ENCODE peak calls at places on chromosomes 3 and 15, in five cellular contexts. P is HepG2, Q is HCT116, F is K562, U is GM12878. S is an unnamed sample.

GRCh38 chr15:60392986-60393811 is 4.6 kb downstream of the ANXA2 start:
- DNase-seq in Q (peak), U (no peak), F (no peak), P (peak), S (no peak)

GRCh38 chr3:171806200-171807128 is 3.8 kb downstream of the PLD1 start:
- DNase-seq in F (peak), P (peak), Q (no peak), U (no peak), S (no peak)

GRCh38 chr15:36965561-36966342 is 134.6 kb downstream of the MEIS2 start:
- DNase-seq in F (no peak), Q (no peak), P (no peak), U (no peak), S (no peak)

GRCh38 chr3:16841906-16842709 is 42.6 kb upstream of the PLCL2 start:
- DNase-seq in Q (no peak), F (no peak), U (peak), P (no peak), S (no peak)

GRCh38 chr3:67644827-67645226 is 9.6 kb downstream of the SUCLG2 start:
- DNase-seq in F (no peak), P (no peak), Q (no peak), U (no peak), S (no peak)

GRCh38 chr3:169591159-169591951 is 72.2 kb downstream of the MECOM start:
- DNase-seq in P (no peak), F (no peak), U (no peak), Q (no peak), S (no peak)

GRCh38 chr15:76328962-76329361 is 7.6 kb upstream of the ISL2 start:
- DNase-seq in U (no peak), F (no peak), P (no peak), Q (no peak), S (no peak)

GRCh38 chr15:85543741-85544155 is 163.3 kb downstream of the AKAP13 start:
- DNase-seq in Q (no peak), P (no peak), U (no peak), F (no peak), S (no peak)

GRCh38 chr3:172543884-172544283 is 20.7 kb upstream of the TNFSF10 start:
- DNase-seq in U (no peak), P (no peak), F (no peak), Q (no peak), S (no peak)

GRCh38 chr3:129409541-129409940 is 18.9 kb downstream of the EFCAB12 start:
- DNase-seq in P (no peak), U (no peak), Q (no peak), F (no peak), S (no peak)

GRCh38 chr15:39851505-39852082 is 68.5 kb downstream of the GPR176 start:
- DNase-seq in F (no peak), P (no peak), Q (no peak), U (no peak), S (no peak)

GRCh38 chr15:60799885-60800728 is 321.2 kb upstream of the ICE2 start:
- DNase-seq in Q (no peak), P (no peak), U (no peak), F (no peak), S (peak)

GRCh38 chr3:82088749-82089148 is 327.3 kb upstream of the GBE1 start:
- DNase-seq in F (no peak), U (no peak), P (no peak), Q (no peak), S (no peak)

GRCh38 chr3:126153695-126154360 is 26.6 kb downstream of the ALDH1L1 start:
- DNase-seq in U (no peak), F (no peak), Q (no peak), P (no peak), S (no peak)

GRCh38 chr3:126152931-126153694 is 27.3 kb downstream of the ALDH1L1 start:
- DNase-seq in Q (no peak), F (no peak), U (no peak), P (no peak), S (no peak)

GRCh38 chr3:126151562-126152302 is 28.7 kb downstream of the ALDH1L1 start:
- DNase-seq in U (no peak), P (no peak), Q (no peak), F (no peak), S (no peak)

GRCh38 chr3:126154391-126155279 is 25.8 kb downstream of the ALDH1L1 start:
- DNase-seq in F (no peak), P (no peak), Q (no peak), U (no peak), S (no peak)

DNA sequence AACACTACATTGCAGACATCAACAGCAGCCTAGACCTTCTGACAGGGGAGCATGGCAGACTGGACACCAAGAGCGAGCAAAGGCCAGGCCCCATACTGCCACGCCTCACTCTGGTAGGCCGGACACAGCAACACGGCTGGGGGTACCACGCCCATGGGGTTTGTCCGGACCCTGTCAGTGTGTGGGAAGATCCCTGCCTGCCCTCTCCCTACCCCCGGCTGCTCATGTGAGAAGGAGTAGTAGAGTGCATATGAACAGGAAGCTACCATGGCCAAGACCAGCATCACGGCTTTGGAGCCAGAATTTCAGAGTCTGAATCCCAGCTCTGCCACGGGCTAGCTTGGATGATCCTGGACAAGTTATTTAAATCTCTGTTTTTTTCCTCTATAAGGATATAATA is 27.9 kb downstream of the ALDH1L1 start:
- DNase-seq in P (no peak), Q (no peak), U (no peak), F (no peak), S (no peak)
- TF ChIP-seq ZBTB33 in P (no peak), Q (no peak), U (no peak), F (no peak), S (no peak)

GRCh38 chr15:70415330-70415884 is 317.7 kb upstream of the TLE3 start:
- DNase-seq in F (no peak), P (no peak), Q (no peak), U (no peak), S (no peak)
- TF ChIP-seq ZBTB33 in F (no peak), P (no peak), Q (no peak), U (no peak), S (no peak)

DNA sequence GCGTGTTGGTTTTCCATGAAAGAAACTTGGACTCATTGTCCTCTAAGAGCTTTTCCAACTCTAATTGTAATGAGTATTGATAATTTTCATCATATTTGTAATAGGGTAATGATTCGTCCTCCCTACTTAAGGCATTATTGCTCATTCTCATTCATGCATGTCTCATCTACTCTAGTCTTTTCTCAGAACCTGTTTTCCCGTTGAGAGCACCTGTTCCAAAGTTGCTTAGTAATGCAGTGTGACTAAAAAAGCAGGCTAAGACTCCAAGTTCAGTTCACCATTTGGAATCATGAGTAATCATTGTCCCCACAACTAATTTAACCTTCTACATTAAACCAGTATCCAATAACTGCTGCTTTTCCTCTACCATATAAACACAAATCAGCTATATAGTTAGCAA is 84.0 kb downstream of the FILIP1L start:
- DNase-seq in F (no peak), P (no peak), U (no peak), Q (no peak), S (no peak)
- TF ChIP-seq ZBTB33 in F (no peak), P (no peak), U (no peak), Q (no peak), S (no peak)

GRCh38 chr15:41955807-41956525 is 16.4 kb downstream of the EHD4 start:
- DNase-seq in P (peak), F (no peak), U (no peak), Q (no peak), S (no peak)
- TF ChIP-seq ZBTB33 in P (no peak), F (no peak), U (no peak), Q (no peak), S (no peak)

GRCh38 chr3:174769171-174769570 is 90.0 kb upstream of the NAALADL2 start:
- DNase-seq in F (no peak), P (no peak), Q (no peak), U (no peak), S (no peak)
- TF ChIP-seq ZBTB33 in F (no peak), P (no peak), Q (no peak), U (no peak), S (no peak)

GRCh38 chr3:79572930-79573329 is 194.9 kb downstream of the ROBO1 start:
- DNase-seq in F (no peak), Q (no peak), P (no peak), U (no peak), S (no peak)

GRCh38 chr3:79564192-79564591 is 203.6 kb downstream of the ROBO1 start:
- DNase-seq in U (no peak), P (no peak), F (no peak), Q (no peak), S (no peak)

GRCh38 chr3:79568938-79569337 is 198.9 kb downstream of the ROBO1 start:
- DNase-seq in P (no peak), F (no peak), U (no peak), Q (no peak), S (no peak)
- TF ChIP-seq ZBTB33 in P (no peak), F (no peak), U (no peak), Q (no peak), S (no peak)

DNA sequence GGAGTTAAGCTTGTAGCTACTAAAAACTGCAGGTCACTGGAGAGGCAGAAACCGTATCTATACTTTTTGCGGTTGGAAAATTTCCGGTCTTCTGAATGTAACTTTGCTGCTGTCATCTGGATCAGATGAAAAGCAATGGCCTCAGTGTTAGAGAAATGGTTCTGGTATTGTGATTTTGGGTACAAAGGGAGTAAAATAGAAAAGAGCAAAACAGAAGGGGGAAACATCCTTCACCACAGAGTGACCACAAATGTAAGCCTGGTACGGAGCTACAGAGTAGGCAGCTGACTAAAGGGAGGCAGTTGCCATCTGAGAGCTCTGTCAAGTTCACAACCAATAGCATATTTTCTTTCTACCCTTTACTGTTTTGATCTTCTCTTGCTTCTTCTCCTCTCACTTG is 5.6 kb downstream of the CD96 start:
- DNase-seq in P (no peak), F (no peak), U (peak), Q (no peak), S (no peak)
- TF ChIP-seq ZBTB33 in P (no peak), F (no peak), U (no peak), Q (no peak), S (no peak)